ENCODE peak calls at places on chromosomes 1 and 21, in ten cellular contexts. X, Q, U, R, I, Z, M, Y, K and H are unnamed samples. For H3K4me1 and H3K9me3, the result is how much of the 10 kb centered on the place peaks cover.

GRCh38 chr21:36552458-36552800 is 72.5 kb upstream of the CLDN14 start:
- DNase-seq in M (no peak), Q (no peak), R (no peak), I (no peak), X (no peak), Z (no peak), U (no peak), K (no peak), Y (no peak), H (no peak)

GRCh38 chr1:2411801-2412394 is 466 bp downstream of the PEX10 start:
- DNase-seq in X (no peak), K (peak), Y (no peak), R (peak), Z (no peak), Q (no peak), U (no peak), M (no peak), I (no peak), H (no peak)

GRCh38 chr1:185104083-185104482 is 52.7 kb downstream of the TRMT1L start:
- DNase-seq in Y (no peak), Z (no peak), M (no peak), U (no peak), I (no peak), K (no peak), Q (no peak), X (peak), R (no peak), H (no peak)

GRCh38 chr1:90879281-90879680 is 142.6 kb downstream of the ZNF644 start:
- DNase-seq in X (no peak), Z (peak), K (peak), R (peak), U (peak), I (peak), Q (no peak), M (no peak), Y (no peak), H (peak)

GRCh38 chr1:4483031-4483625 is 171.3 kb upstream of the AJAP1 start:
- DNase-seq in K (no peak), U (no peak), Z (no peak), M (no peak), X (no peak), Y (no peak), R (no peak), Q (no peak), I (no peak), H (no peak)

GRCh38 chr1:159171688-159172501 is 480 bp downstream of the CADM3 start:
- DNase-seq in Y (peak), U (no peak), X (no peak), R (no peak), M (peak), I (no peak), Z (no peak), Q (peak), K (no peak), H (no peak)

GRCh38 chr1:167219194-167219593 is 1.5 kb upstream of the POU2F1 start:
- DNase-seq in U (no peak), X (no peak), K (no peak), Z (no peak), R (no peak), I (no peak), Q (no peak), M (no peak), Y (no peak), H (no peak)

GRCh38 chr21:14120091-14120734 is 90.5 kb downstream of the LIPI start:
- DNase-seq in X (no peak), U (no peak), K (peak), I (no peak), Y (peak), Z (peak), R (peak), M (no peak), Q (peak), H (no peak)

GRCh38 chr1:85582687-85583354 is 2.3 kb downstream of the CCN1 start:
- DNase-seq in Z (peak), M (peak), I (no peak), R (peak), Y (no peak), X (peak), U (peak), K (no peak), Q (no peak), H (no peak)

GRCh38 chr1:18645172-18646090 is 14.8 kb downstream of the PAX7 start:
- DNase-seq in M (no peak), Q (no peak), Z (no peak), R (no peak), I (no peak), X (no peak), Y (no peak), K (no peak), U (no peak), H (no peak)

GRCh38 chr1:184315254-184315653 is 71.6 kb upstream of the C1orf21 start:
- DNase-seq in Y (no peak), I (no peak), U (peak), R (peak), K (no peak), M (no peak), Z (peak), X (no peak), Q (no peak), H (no peak)

GRCh38 chr1:236862615-236863211 is 67.6 kb downstream of the MTR start:
- DNase-seq in Q (no peak), I (no peak), X (no peak), Z (no peak), R (peak), M (no peak), Y (no peak), K (no peak), U (no peak), H (no peak)

GRCh38 chr1:52264530-52265115 is 101.4 kb downstream of the CC2D1B start:
- DNase-seq in Y (no peak), M (no peak), R (peak), X (peak), Z (no peak), Q (no peak), U (peak), I (no peak), K (no peak), H (peak)

GRCh38 chr1:1334835-1335234 is 3.8 kb downstream of the TAS1R3 start:
- DNase-seq in R (no peak), K (no peak), M (no peak), X (no peak), U (no peak), Z (no peak), Y (no peak), Q (peak), I (no peak), H (no peak)

GRCh38 chr1:220702733-220703704 is 12.9 kb downstream of the C1orf115 start:
- DNase-seq in U (no peak), Z (no peak), Q (no peak), I (no peak), R (no peak), M (no peak), X (no peak), Y (no peak), K (no peak), H (no peak)

GRCh38 chr1:94929351-94929814 is 2.5 kb upstream of the CNN3 start:
- DNase-seq in Z (no peak), M (no peak), I (no peak), X (no peak), R (no peak), Q (no peak), U (no peak), Y (no peak), K (no peak), H (no peak)

GRCh38 chr1:53368314-53369033 is 40.6 kb upstream of the LRP8 start:
- DNase-seq in R (no peak), K (no peak), X (no peak), Y (no peak), I (no peak), Q (no peak), Z (no peak), M (no peak), U (no peak), H (no peak)

GRCh38 chr1:15154480-15155036 is 1.0 kb downstream of the TMEM51 start:
- DNase-seq in U (no peak), K (no peak), X (peak), Q (no peak), M (no peak), Y (peak), R (peak), I (no peak), Z (no peak), H (no peak)

GRCh38 chr21:15005391-15005790 is 59.4 kb downstream of the NRIP1 start:
- DNase-seq in X (no peak), R (peak), U (peak), Q (no peak), I (no peak), K (no peak), M (peak), Z (peak), Y (no peak), H (no peak)

GRCh38 chr1:218498061-218498938 is 153.2 kb downstream of the TGFB2 start:
- DNase-seq in I (no peak), Q (no peak), Z (peak), M (peak), X (peak), R (peak), Y (no peak), U (peak), K (no peak), H (peak)

GRCh38 chr1:65955071-65955470 is 162.4 kb downstream of the PDE4B start:
- DNase-seq in K (no peak), U (peak), I (peak), Y (peak), X (no peak), M (no peak), Q (no peak), R (no peak), Z (no peak), H (no peak)

GRCh38 chr21:42122808-42123207 is 51.7 kb downstream of the UMODL1 start:
- DNase-seq in K (no peak), Q (no peak), I (no peak), R (no peak), Z (no peak), M (no peak), U (no peak), X (no peak), Y (no peak), H (no peak)

GRCh38 chr1:164515932-164516331 is 43.1 kb upstream of the PBX1 start:
- DNase-seq in K (no peak), R (peak), Y (no peak), Q (no peak), Z (no peak), X (no peak), M (no peak), U (peak), I (no peak), H (no peak)

GRCh38 chr1:182726941-182727340 is 42.6 kb upstream of the RGS8 start:
- DNase-seq in Y (no peak), K (no peak), M (no peak), I (no peak), X (no peak), R (no peak), Q (no peak), U (no peak), Z (no peak), H (peak)

GRCh38 chr1:204726478-204726877 is 40.9 kb upstream of the LRRN2 start:
- DNase-seq in Y (peak), X (peak), M (peak), I (peak), K (no peak), Q (no peak), R (peak), U (peak), Z (peak), H (peak)

GRCh38 chr1:175857756-175858155 is 114.4 kb upstream of the TNR start:
- DNase-seq in M (no peak), K (no peak), Z (no peak), R (no peak), I (no peak), Y (no peak), Q (no peak), X (no peak), U (no peak), H (no peak)

GRCh38 chr1:169527461-169528213 is 41.9 kb upstream of the SLC19A2 start:
- DNase-seq in X (no peak), Z (peak), I (no peak), Q (no peak), M (no peak), K (no peak), Y (peak), R (peak), U (peak), H (peak)

GRCh38 chr1:152228831-152229230 is 4.8 kb upstream of the HRNR start:
- DNase-seq in K (no peak), M (no peak), X (peak), Y (no peak), Q (no peak), I (no peak), Z (no peak), U (no peak), R (no peak), H (no peak)

GRCh38 chr21:15752763-15753407 is 23.1 kb downstream of the USP25 start:
- DNase-seq in Z (no peak), R (no peak), Y (no peak), U (no peak), K (no peak), Q (no peak), I (no peak), M (no peak), X (peak), H (no peak)

GRCh38 chr21:29166853-29167252 is 36.4 kb downstream of the MAP3K7CL start:
- DNase-seq in U (no peak), Z (no peak), M (no peak), Y (no peak), X (no peak), R (no peak), K (no peak), I (no peak), Q (no peak), H (no peak)

GRCh38 chr1:169085911-169086310 is 20.6 kb upstream of the ATP1B1 start:
- DNase-seq in K (no peak), Y (no peak), X (no peak), I (no peak), U (no peak), R (no peak), Q (no peak), Z (no peak), M (no peak), H (no peak)

GRCh38 chr1:110136911-110137310 is 13.4 kb upstream of the SLC6A17 start:
- DNase-seq in U (no peak), M (no peak), Q (peak), I (no peak), R (no peak), X (no peak), K (no peak), Z (no peak), Y (peak), H (no peak)

GRCh38 chr1:159889821-159890252 is 10.1 kb downstream of the CFAP45 start:
- DNase-seq in U (peak), I (no peak), Z (peak), R (peak), K (peak), Q (peak), X (peak), Y (no peak), M (peak), H (peak)

GRCh38 chr1:30912913-30913652 is 4.5 kb upstream of the SDC3 start:
- DNase-seq in R (no peak), M (no peak), Y (peak), U (no peak), X (no peak), Z (no peak), Q (no peak), K (no peak), I (no peak), H (no peak)

GRCh38 chr1:115809847-115810246 is 31.1 kb downstream of the NHLH2 start:
- DNase-seq in Z (no peak), X (no peak), Y (no peak), M (no peak), U (no peak), I (no peak), R (no peak), Q (no peak), K (no peak), H (no peak)

GRCh38 chr1:3067671-3068399 is 1.2 kb upstream of the PRDM16 start:
- DNase-seq in X (no peak), K (no peak), Q (no peak), U (no peak), M (no peak), R (no peak), I (no peak), Y (no peak), Z (no peak), H (no peak)

GRCh38 chr1:1452882-1453281 is 3.4 kb downstream of the ATAD3C start:
- DNase-seq in U (no peak), Y (no peak), Z (no peak), I (no peak), M (no peak), Q (no peak), K (no peak), R (no peak), X (no peak), H (no peak)

GRCh38 chr1:78606274-78606673 is 14.0 kb upstream of the IFI44L start:
- DNase-seq in Y (no peak), Q (no peak), R (no peak), U (no peak), X (no peak), M (no peak), K (no peak), I (no peak), Z (no peak), H (no peak)
- H2AFZ ChIP-seq in Y (no peak), Q (peak), R (no peak), U (peak), X (peak), M (no peak), K (no peak), I (no peak), Z (peak), H (no peak)

DNA sequence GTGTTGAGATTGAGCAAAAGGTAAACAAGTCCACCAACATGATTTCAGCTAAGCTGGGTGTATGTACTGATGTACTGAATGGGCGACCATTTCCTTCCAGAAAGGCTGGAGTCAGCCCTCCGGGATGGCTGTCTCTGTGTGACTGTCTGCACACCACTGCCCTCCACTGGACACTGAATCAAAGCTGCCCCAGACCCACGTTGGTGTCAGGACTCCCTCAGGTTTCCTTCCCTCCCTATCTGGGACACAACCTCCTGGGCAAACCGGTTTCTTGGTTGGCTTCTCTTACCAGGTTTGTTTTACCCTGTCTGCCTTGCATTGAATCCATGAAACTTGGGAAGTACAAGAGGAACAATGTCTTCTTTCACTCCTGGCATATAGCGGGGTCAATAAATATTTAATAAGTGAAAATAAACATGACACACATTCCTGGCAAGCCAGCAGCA is 5.3 kb upstream of the SRP9 start:
- DNase-seq in Z (peak), Q (peak), U (peak), I (peak), Y (peak), R (peak), K (peak), M (peak), X (peak), H (peak)
- H3K4me1 ChIP-seq in Z (under half), Q (under half), U (under half), I (under half), Y (under half), R (under half), K (half or more), M (under half), X (under half), H (under half)

GRCh38 chr1:197083474-197083873 is 16.4 kb upstream of the F13B start:
- DNase-seq in Y (no peak), X (no peak), U (no peak), I (no peak), R (peak), Q (no peak), Z (no peak), K (no peak), M (no peak), H (no peak)
- H3K9me3 ChIP-seq in Y (under half), X (under half), U (under half), I (under half), R (under half), Q (under half), Z (under half), K (under half), M (under half), H (under half)

GRCh38 chr1:67120855-67121619 is 13.7 kb downstream of the C1orf141 start:
- DNase-seq in K (no peak), R (no peak), I (no peak), X (no peak), Q (no peak), Z (no peak), M (no peak), Y (no peak), U (no peak), H (no peak)

GRCh38 chr1:67114162-67114561 is 20.6 kb downstream of the C1orf141 start:
- DNase-seq in Y (no peak), Q (no peak), M (no peak), I (no peak), Z (no peak), U (no peak), K (no peak), R (no peak), X (no peak), H (no peak)

GRCh38 chr1:67118191-67118590 is 16.6 kb downstream of the C1orf141 start:
- DNase-seq in X (no peak), Y (no peak), Z (peak), Q (no peak), R (no peak), K (no peak), M (no peak), U (no peak), I (no peak), H (peak)
- H2AFZ ChIP-seq in X (no peak), Y (no peak), Z (no peak), Q (peak), R (no peak), K (peak), M (no peak), U (no peak), I (no peak), H (no peak)

DNA sequence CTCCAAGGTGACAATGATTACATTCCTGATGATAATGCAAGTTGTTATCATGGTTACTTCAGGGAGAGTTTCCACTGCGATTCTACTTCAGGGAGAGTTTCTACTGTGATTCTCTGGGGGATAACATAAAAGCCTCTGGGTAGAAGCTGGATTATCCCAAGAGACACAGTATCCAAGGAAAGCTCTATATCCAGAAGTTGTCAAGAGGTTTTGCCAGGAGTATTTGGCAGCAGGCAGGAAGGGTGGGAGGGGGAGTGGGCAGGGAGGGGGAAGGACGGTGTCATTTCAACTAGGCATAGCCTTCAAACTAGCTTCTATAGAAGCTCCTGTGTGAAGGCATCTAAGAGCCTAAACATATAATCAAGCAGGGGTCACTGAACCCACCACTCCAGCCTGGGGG is 15.0 kb upstream of the SMIM12 start:
- DNase-seq in I (no peak), Q (no peak), R (no peak), M (no peak), K (no peak), Y (no peak), Z (no peak), X (no peak), U (no peak), H (no peak)
- H3K4me1 ChIP-seq in I (under half), Q (under half), R (under half), M (under half), K (under half), Y (under half), Z (under half), X (under half), U (under half), H (under half)

GRCh38 chr21:25341981-25342380 is 265.3 kb downstream of the MRPL39 start:
- DNase-seq in Z (no peak), I (no peak), Q (no peak), U (no peak), R (no peak), M (no peak), K (no peak), X (no peak), Y (no peak), H (no peak)
- H3K9me3 ChIP-seq in Z (under half), I (under half), Q (under half), U (under half), R (under half), M (under half), K (under half), X (under half), Y (under half), H (under half)

DNA sequence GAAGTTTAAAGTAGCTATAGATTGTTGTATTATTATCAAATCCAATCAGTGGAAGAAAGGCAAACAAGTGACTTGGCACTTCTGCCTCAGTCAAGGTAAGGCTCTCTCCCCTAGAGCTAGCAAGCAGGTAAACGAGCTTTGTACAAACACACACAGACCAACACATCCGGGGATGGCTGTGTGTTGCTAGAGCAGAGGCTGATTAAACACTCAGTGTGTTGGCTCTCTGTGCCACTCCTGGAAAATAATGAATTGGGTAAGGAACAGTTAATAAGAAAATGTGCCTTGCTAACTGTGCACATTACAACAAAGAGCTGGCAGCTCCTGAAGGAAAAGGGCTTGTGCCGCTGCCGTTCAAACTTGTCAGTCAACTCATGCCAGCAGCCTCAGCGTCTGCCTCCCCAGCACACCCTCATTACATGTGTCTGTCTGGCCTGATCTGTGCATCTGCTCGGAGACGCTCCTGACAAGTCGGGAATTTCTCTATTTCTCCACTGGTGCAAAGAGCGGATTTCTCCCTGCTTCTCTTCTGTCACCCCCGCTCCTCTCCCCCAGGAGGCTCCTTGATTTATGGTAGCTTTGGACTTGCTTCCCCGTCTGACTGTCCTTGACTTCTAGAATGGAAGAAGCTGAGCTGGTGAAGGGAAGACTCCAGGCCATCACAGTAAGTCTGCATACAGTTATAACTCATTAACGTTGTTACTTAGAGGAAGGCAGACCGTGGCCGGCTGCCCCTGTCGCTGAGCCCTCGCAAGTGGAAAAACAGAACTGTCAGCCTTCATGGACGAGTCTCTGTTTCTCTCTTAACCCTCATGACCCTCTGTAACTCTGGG is at the start of gene PALMD:
- DNase-seq in X (peak), Y (peak), I (no peak), Z (peak), R (peak), U (no peak), K (no peak), M (peak), Q (no peak), H (peak)
- H2AFZ ChIP-seq in X (peak), Y (peak), I (no peak), Z (peak), R (peak), U (peak), K (no peak), M (peak), Q (peak), H (peak)